ENCODE peak calls at places on chromosome 2, in five cellular contexts. One of them, this sample, is unnamed.
A peak's percentile ranks its signal among the peaks of the same experiment; 100 is the strongest.

GRCh38 chr2:217074576-217075224 is 214.8 kb upstream of the TNP1 start:
- DNase-seq in epithelial cell of esophagus: no peak
- DNase-seq in skeletal muscle cell: peak; percentile 61
- DNase-seq in head of caudate nucleus: no peak
- DNase-seq in activated CD4-positive, alpha-beta memory T cell treated with anti-CD3 and anti-CD28 coated beads, Interleukin-2, amount 10 ng/mL, durations not matched to agents 7 days and 5 days: no peak
- DNase-seq in this sample: no peak

GRCh38 chr2:201362396-201362795 is 5.3 kb upstream of the FLACC1 start:
- DNase-seq in epithelial cell of esophagus: peak; percentile 33
- DNase-seq in skeletal muscle cell: no peak
- DNase-seq in head of caudate nucleus: peak; percentile 17
- DNase-seq in activated CD4-positive, alpha-beta memory T cell treated with anti-CD3 and anti-CD28 coated beads, Interleukin-2, amount 10 ng/mL, durations not matched to agents 7 days and 5 days: no peak
- DNase-seq in this sample: no peak

GRCh38 chr2:233217892-233218377 is 33.5 kb upstream of the ATG16L1 start:
- DNase-seq in epithelial cell of esophagus: no peak
- DNase-seq in skeletal muscle cell: no peak
- DNase-seq in head of caudate nucleus: no peak
- DNase-seq in activated CD4-positive, alpha-beta memory T cell treated with anti-CD3 and anti-CD28 coated beads, Interleukin-2, amount 10 ng/mL, durations not matched to agents 7 days and 5 days: no peak
- DNase-seq in this sample: no peak

GRCh38 chr2:153059338-153060052 is 341.1 kb downstream of the ARL6IP6 start:
- DNase-seq in epithelial cell of esophagus: peak; percentile 97
- DNase-seq in skeletal muscle cell: peak; percentile 7
- DNase-seq in head of caudate nucleus: no peak
- DNase-seq in activated CD4-positive, alpha-beta memory T cell treated with anti-CD3 and anti-CD28 coated beads, Interleukin-2, amount 10 ng/mL, durations not matched to agents 7 days and 5 days: no peak
- DNase-seq in this sample: peak; percentile 70

GRCh38 chr2:233430651-233431050 is 76.4 kb downstream of the DGKD start:
- DNase-seq in epithelial cell of esophagus: no peak
- DNase-seq in skeletal muscle cell: no peak
- DNase-seq in head of caudate nucleus: no peak
- DNase-seq in activated CD4-positive, alpha-beta memory T cell treated with anti-CD3 and anti-CD28 coated beads, Interleukin-2, amount 10 ng/mL, durations not matched to agents 7 days and 5 days: no peak
- DNase-seq in this sample: no peak

GRCh38 chr2:102037681-102038080 is 45.9 kb downstream of the IL1R2 start:
- DNase-seq in epithelial cell of esophagus: no peak
- DNase-seq in skeletal muscle cell: no peak
- DNase-seq in head of caudate nucleus: no peak
- DNase-seq in activated CD4-positive, alpha-beta memory T cell treated with anti-CD3 and anti-CD28 coated beads, Interleukin-2, amount 10 ng/mL, durations not matched to agents 7 days and 5 days: no peak
- DNase-seq in this sample: no peak

GRCh38 chr2:142937347-142937746 is 59.9 kb downstream of the KYNU start:
- DNase-seq in epithelial cell of esophagus: no peak
- DNase-seq in skeletal muscle cell: no peak
- DNase-seq in head of caudate nucleus: no peak
- DNase-seq in activated CD4-positive, alpha-beta memory T cell treated with anti-CD3 and anti-CD28 coated beads, Interleukin-2, amount 10 ng/mL, durations not matched to agents 7 days and 5 days: no peak
- DNase-seq in this sample: no peak

GRCh38 chr2:240991378-240992263 is 6.8 kb upstream of the SNED1 start:
- DNase-seq in epithelial cell of esophagus: peak; percentile 86
- DNase-seq in skeletal muscle cell: peak; percentile 92
- DNase-seq in head of caudate nucleus: peak; percentile 12
- DNase-seq in activated CD4-positive, alpha-beta memory T cell treated with anti-CD3 and anti-CD28 coated beads, Interleukin-2, amount 10 ng/mL, durations not matched to agents 7 days and 5 days: no peak
- DNase-seq in this sample: peak; percentile 85

GRCh38 chr2:10787176-10787968 is 25.2 kb downstream of the PDIA6 start:
- DNase-seq in epithelial cell of esophagus: peak; percentile 35
- DNase-seq in skeletal muscle cell: no peak
- DNase-seq in head of caudate nucleus: no peak
- DNase-seq in activated CD4-positive, alpha-beta memory T cell treated with anti-CD3 and anti-CD28 coated beads, Interleukin-2, amount 10 ng/mL, durations not matched to agents 7 days and 5 days: peak; percentile 51
- DNase-seq in this sample: no peak

GRCh38 chr2:233974530-233975071 is 57.4 kb downstream of the TRPM8 start:
- DNase-seq in epithelial cell of esophagus: peak; percentile 84
- DNase-seq in skeletal muscle cell: peak; percentile 90
- DNase-seq in head of caudate nucleus: peak; percentile 38
- DNase-seq in activated CD4-positive, alpha-beta memory T cell treated with anti-CD3 and anti-CD28 coated beads, Interleukin-2, amount 10 ng/mL, durations not matched to agents 7 days and 5 days: peak; percentile 34
- DNase-seq in this sample: peak; percentile 98

GRCh38 chr2:190947139-190947538 is 66.5 kb downstream of the GLS start:
- DNase-seq in epithelial cell of esophagus: no peak
- DNase-seq in skeletal muscle cell: no peak
- DNase-seq in head of caudate nucleus: no peak
- DNase-seq in activated CD4-positive, alpha-beta memory T cell treated with anti-CD3 and anti-CD28 coated beads, Interleukin-2, amount 10 ng/mL, durations not matched to agents 7 days and 5 days: no peak
- DNase-seq in this sample: no peak

GRCh38 chr2:127381762-127382161 is 6.0 kb downstream of the MAP3K2 start:
- DNase-seq in epithelial cell of esophagus: no peak
- DNase-seq in skeletal muscle cell: no peak
- DNase-seq in head of caudate nucleus: no peak
- DNase-seq in activated CD4-positive, alpha-beta memory T cell treated with anti-CD3 and anti-CD28 coated beads, Interleukin-2, amount 10 ng/mL, durations not matched to agents 7 days and 5 days: no peak
- DNase-seq in this sample: no peak

This sample was measured in HS-5.